ENCODE peak calls at places on chromosomes 2 and 18, in six cellular contexts. J is PC-3, B is H1, K is IMR-90, Y is left lung, D is GM20000. N is an unnamed sample.

GRCh38 chr2:42359304-42359749 is 1.7 kb downstream of the COX7A2L start:
- DNase-seq in K (peak; percentile 17), D (peak; percentile 21), J (no peak), Y (no peak), B (no peak), N (peak; percentile 17)

GRCh38 chr2:203648273-203648672 is 58.2 kb upstream of the CD28 start:
- DNase-seq in J (peak; percentile 61), B (no peak), Y (no peak), K (peak; percentile 21), D (no peak), N (no peak)

GRCh38 chr2:10498525-10499274 is 50.6 kb upstream of the ODC1 start:
- DNase-seq in J (no peak), Y (no peak), B (no peak), D (no peak), K (no peak), N (no peak)

GRCh38 chr2:233819884-233820765 is 34.2 kb downstream of the HJURP start:
- DNase-seq in Y (peak; percentile 49), J (no peak), K (no peak), B (no peak), D (no peak), N (no peak)

GRCh38 chr2:96501886-96502810 is 3.0 kb downstream of the NEURL3 start:
- DNase-seq in B (no peak), J (no peak), D (no peak), Y (no peak), K (no peak), N (no peak)

GRCh38 chr18:58025733-58026132 is 18.3 kb upstream of the NEDD4L start:
- DNase-seq in B (no peak), J (no peak), K (peak; percentile 58), Y (no peak), D (no peak), N (no peak)

GRCh38 chr18:3093624-3094354 is 80.8 kb upstream of the LPIN2 start:
- DNase-seq in B (no peak), D (no peak), J (peak; percentile 41), K (no peak), Y (no peak), N (peak; percentile 15)

GRCh38 chr18:25915907-25916306 is 174.5 kb downstream of the SS18 start:
- DNase-seq in J (peak; percentile 5), Y (no peak), B (no peak), K (no peak), D (no peak), N (no peak)

GRCh38 chr2:117850015-117850414 is 35.5 kb downstream of the DDX18 start:
- DNase-seq in K (no peak), J (no peak), B (no peak), Y (no peak), D (no peak), N (no peak)

GRCh38 chr18:27771571-27771970 is 405.4 kb downstream of the CDH2 start:
- DNase-seq in D (no peak), J (no peak), K (no peak), Y (no peak), B (no peak), N (no peak)

GRCh38 chr18:76459687-76460350 is 35.2 kb downstream of the ZNF516 start:
- DNase-seq in B (no peak), Y (no peak), D (peak; percentile 10), K (peak; percentile 100), J (peak; percentile 93), N (peak; percentile 99)
- TF ChIP-seq CTCF in B (no peak), Y (no peak), D (no peak), K (peak; percentile 27), J (no peak), N (peak; percentile 3)

GRCh38 chr2:192197387-192197786 is 2.7 kb upstream of the TMEFF2 start:
- DNase-seq in D (no peak), Y (no peak), K (no peak), J (peak; percentile 56), B (no peak), N (peak; percentile 38)
- TF ChIP-seq CTCF in D (no peak), Y (no peak), K (peak; percentile 22), J (peak; percentile 55), B (no peak), N (peak; percentile 11)

GRCh38 chr2:45790157-45790723 is 138.8 kb downstream of the PRKCE start:
- DNase-seq in K (no peak), Y (no peak), B (no peak), J (no peak), D (no peak), N (peak; percentile 14)

GRCh38 chr2:45797451-45798230 is 146.2 kb downstream of the PRKCE start:
- DNase-seq in K (no peak), Y (no peak), D (no peak), J (no peak), B (no peak), N (no peak)

GRCh38 chr2:45796500-45796899 is 145.0 kb downstream of the PRKCE start:
- DNase-seq in K (no peak), B (no peak), Y (no peak), D (no peak), J (no peak), N (no peak)

GRCh38 chr2:45793998-45794720 is 142.7 kb downstream of the PRKCE start:
- DNase-seq in K (peak; percentile 18), Y (no peak), D (no peak), B (no peak), J (no peak), N (peak; percentile 14)

GRCh38 chr2:45793564-45793963 is 142.1 kb downstream of the PRKCE start:
- DNase-seq in J (no peak), Y (no peak), B (no peak), K (no peak), D (no peak), N (no peak)
- TF ChIP-seq CTCF in J (no peak), Y (no peak), B (no peak), K (no peak), D (no peak), N (no peak)

GRCh38 chr2:25845843-25846505 is 32.3 kb downstream of the ASXL2 start:
- DNase-seq in Y (no peak), K (peak; percentile 28), J (no peak), B (no peak), D (no peak), N (peak; percentile 48)
- TF ChIP-seq CTCF in Y (no peak), K (no peak), J (no peak), B (no peak), D (no peak), N (no peak)

GRCh38 chr2:22215517-22215916 is 1091.7 kb downstream of the TDRD15 start:
- DNase-seq in D (no peak), B (no peak), J (no peak), Y (no peak), K (no peak), N (no peak)
- TF ChIP-seq CTCF in D (no peak), B (no peak), J (no peak), Y (no peak), K (peak; percentile 2), N (no peak)

GRCh38 chr2:135169900-135170753 is 118.0 kb downstream of the RAB3GAP1 start:
- DNase-seq in D (no peak), Y (no peak), J (no peak), K (no peak), B (no peak), N (no peak)

GRCh38 chr2:135164431-135164830 is 112.3 kb downstream of the RAB3GAP1 start:
- DNase-seq in J (peak; percentile 96), D (no peak), B (no peak), Y (no peak), K (peak; percentile 89), N (peak; percentile 29)

GRCh38 chr2:135167273-135167672 is 115.2 kb downstream of the RAB3GAP1 start:
- DNase-seq in D (no peak), J (no peak), K (no peak), B (no peak), Y (no peak), N (no peak)

GRCh38 chr2:135163306-135163705 is 111.2 kb downstream of the RAB3GAP1 start:
- DNase-seq in K (no peak), J (no peak), Y (no peak), D (no peak), B (no peak), N (no peak)

DNA sequence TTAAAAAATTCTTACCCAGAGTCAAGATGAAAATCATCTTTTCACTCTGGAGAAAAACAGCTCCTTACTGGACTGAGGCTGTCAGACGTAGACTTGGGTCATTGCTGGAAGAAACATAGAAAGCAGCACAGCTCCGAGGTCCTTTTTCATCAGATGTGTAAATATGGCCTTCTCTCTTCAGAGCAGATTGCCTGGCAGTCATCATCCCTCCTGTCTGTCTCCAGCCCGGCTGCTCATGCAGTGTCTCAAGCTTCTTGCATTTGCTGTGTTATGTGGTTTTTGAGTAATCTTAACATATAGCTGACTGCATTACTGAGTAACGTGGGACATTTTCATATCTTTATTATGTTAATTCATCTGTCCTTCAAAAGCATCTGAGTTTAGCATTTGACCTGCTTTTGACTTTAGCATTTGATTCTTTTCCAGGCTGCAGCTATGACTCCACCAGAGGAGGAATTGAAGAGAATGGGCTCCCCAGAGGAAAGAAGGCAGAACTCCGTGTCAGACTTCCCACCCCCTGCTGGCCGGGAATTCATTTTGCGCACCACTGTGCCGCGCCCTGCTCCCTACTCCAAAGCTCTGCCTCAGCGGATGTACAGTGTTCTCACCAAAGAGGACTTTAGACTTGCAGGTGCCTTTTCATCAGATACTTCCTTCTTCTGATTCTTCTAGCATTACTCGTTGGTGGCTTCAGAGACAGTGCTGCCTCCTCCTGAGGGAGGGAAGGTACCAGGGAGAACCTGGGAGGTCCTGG is 116.2 kb downstream of the RAB3GAP1 start:
- DNase-seq in J (no peak), D (no peak), K (no peak), Y (no peak), B (no peak), N (no peak)
- TF ChIP-seq CTCF in J (peak; percentile 26), D (no peak), K (no peak), Y (no peak), B (no peak), N (no peak)

DNA sequence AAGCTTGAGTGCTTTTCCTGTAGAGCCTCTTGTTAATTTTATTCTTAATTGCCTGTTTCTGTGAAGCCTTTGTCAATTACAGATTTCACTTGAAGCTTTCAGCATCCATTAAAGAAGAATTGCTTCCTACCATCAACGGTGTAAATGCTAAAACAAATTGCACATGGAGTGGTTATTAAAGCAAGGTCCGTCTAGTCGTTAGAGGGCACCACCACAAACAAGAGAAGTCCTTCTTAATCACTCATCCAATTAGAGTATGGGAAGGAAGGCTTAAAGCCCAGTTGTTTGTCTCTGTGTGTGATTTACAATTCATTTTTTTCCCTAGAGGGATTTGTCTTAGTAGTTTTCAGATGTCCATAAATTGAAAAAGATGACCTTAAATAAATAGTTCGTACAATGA is 1.6 kb downstream of the KCNJ3 start:
- DNase-seq in D (no peak), K (no peak), J (no peak), Y (no peak), B (no peak), N (no peak)
- TF ChIP-seq CTCF in D (no peak), K (no peak), J (no peak), Y (no peak), B (no peak), N (no peak)

GRCh38 chr2:106882658-106883057 is 3.3 kb downstream of the ST6GAL2 start:
- DNase-seq in K (no peak), Y (no peak), D (no peak), B (no peak), J (peak; percentile 33), N (peak; percentile 3)
- TF ChIP-seq CTCF in K (no peak), Y (no peak), D (no peak), B (peak; percentile 22), J (peak; percentile 51), N (no peak)

GRCh38 chr2:140242889-140243288 is 1462.7 kb upstream of the NXPH2 start:
- DNase-seq in B (no peak), J (peak; percentile 33), Y (no peak), D (no peak), K (no peak), N (no peak)
- TF ChIP-seq CTCF in B (peak; percentile 49), J (peak; percentile 51), Y (no peak), D (no peak), K (no peak), N (no peak)

N was measured in cardiac fibroblast.